ENCODE peak calls at places on chromosomes 16 and 17, in seven cellular contexts. Y is neural progenitor cell, N is MM.1S, C is SK-N-SH, O is GM23338, G is GM23248, P is PC-3. E is an unnamed sample.

GRCh38 chr16:12062343-12063003 is 85.9 kb downstream of the SNX29 start:
- DNase-seq in Y (no peak), N (no peak), C (no peak), O (no peak), G (peak), P (peak), E (peak)

GRCh38 chr16:50733468-50733867 is 8.4 kb upstream of the CYLD start:
- DNase-seq in Y (no peak), N (no peak), C (no peak), O (no peak), G (no peak), P (no peak), E (no peak)

GRCh38 chr17:55588446-55588845 is 77.2 kb upstream of the SMIM36 start:
- DNase-seq in Y (no peak), N (no peak), C (no peak), O (no peak), G (peak), P (peak), E (no peak)

GRCh38 chr17:72134560-72135399 is 14.0 kb downstream of the SOX9 start:
- DNase-seq in Y (no peak), N (no peak), C (no peak), O (no peak), G (peak), P (peak), E (no peak)

GRCh38 chr17:76612977-76613851 is 27.6 kb upstream of the ST6GALNAC2 start:
- DNase-seq in Y (peak), N (no peak), C (no peak), O (peak), G (no peak), P (no peak), E (peak)

GRCh38 chr17:31393749-31394146 is 2.3 kb downstream of the RAB11FIP4 start:
- DNase-seq in Y (no peak), N (no peak), C (no peak), O (no peak), G (no peak), P (no peak), E (no peak)

GRCh38 chr16:56344518-56345405 is 80.6 kb downstream of the AMFR start:
- DNase-seq in Y (no peak), N (no peak), C (no peak), O (no peak), G (no peak), P (peak), E (no peak)

GRCh38 chr17:19958023-19958422 is 19.6 kb downstream of the AKAP10 start:
- DNase-seq in Y (peak), N (no peak), C (peak), O (peak), G (peak), P (peak), E (peak)

GRCh38 chr17:75315541-75316243 is 26.5 kb upstream of the SLC25A19 start:
- DNase-seq in Y (no peak), N (no peak), C (no peak), O (no peak), G (peak), P (no peak), E (no peak)

GRCh38 chr17:7914771-7915610 is 1.1 kb downstream of the RNF227 start:
- DNase-seq in Y (no peak), N (no peak), C (no peak), O (no peak), G (peak), P (peak), E (no peak)

GRCh38 chr17:3034578-3034920 is 28.9 kb downstream of the OR1D5 start:
- DNase-seq in Y (no peak), N (no peak), C (no peak), O (no peak), G (no peak), P (no peak), E (no peak)

GRCh38 chr16:88351521-88352101 is 31.1 kb upstream of the ZNF469 start:
- DNase-seq in Y (no peak), N (no peak), C (peak), O (no peak), G (no peak), P (no peak), E (no peak)

GRCh38 chr16:11824362-11824761 is 27.0 kb downstream of the RSL1D1 start:
- DNase-seq in Y (no peak), N (no peak), C (no peak), O (no peak), G (peak), P (no peak), E (no peak)

GRCh38 chr16:30628628-30629342 is 18.6 kb upstream of the ZNF689 start:
- DNase-seq in Y (peak), N (peak), C (peak), O (peak), G (peak), P (peak), E (peak)

DNA sequence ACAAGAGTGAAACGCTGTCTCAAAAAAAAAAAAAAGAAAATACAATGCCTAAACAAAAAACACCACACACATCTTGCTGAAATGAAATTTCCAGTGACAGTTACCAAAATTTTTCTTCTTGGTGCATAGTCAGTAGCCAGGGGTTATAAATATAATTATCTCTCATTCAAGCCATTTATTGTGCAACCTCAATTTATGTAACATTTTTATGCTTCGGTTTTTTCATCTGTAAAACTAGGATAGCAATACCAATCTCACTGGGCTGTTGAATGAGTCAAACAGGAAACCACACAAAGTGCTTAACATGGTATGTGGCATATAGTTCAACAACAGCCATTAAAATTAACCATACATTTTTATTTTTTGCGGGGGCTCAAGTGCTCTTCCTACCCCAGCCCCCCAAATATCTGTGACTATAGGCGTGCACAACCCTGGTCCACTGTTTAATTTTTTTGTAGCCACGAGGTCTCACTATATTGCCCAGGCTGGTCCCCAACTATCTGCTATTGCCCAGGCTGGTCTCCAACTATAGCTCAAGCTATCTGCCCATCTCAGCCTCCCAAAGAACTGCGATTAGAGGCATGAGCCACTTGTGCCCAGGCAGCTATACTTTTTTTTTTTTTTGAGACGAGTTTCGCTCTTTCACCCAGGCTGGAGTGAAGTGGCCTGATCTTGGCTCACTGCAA is 2.6 kb downstream of the COG4 start:
- DNase-seq in Y (no peak), N (no peak), C (no peak), O (no peak), G (peak), P (peak), E (no peak)
- TF ChIP-seq EZH2phosphoT487 in Y (no peak), N (no peak), C (no peak), O (no peak), G (no peak), P (no peak), E (no peak)

GRCh38 chr17:60767744-60768308 is 90.2 kb downstream of the BCAS3 start:
- DNase-seq in Y (no peak), N (no peak), C (no peak), O (no peak), G (no peak), P (no peak), E (no peak)
- TF ChIP-seq EZH2phosphoT487 in Y (no peak), N (no peak), C (no peak), O (no peak), G (no peak), P (no peak), E (no peak)

DNA sequence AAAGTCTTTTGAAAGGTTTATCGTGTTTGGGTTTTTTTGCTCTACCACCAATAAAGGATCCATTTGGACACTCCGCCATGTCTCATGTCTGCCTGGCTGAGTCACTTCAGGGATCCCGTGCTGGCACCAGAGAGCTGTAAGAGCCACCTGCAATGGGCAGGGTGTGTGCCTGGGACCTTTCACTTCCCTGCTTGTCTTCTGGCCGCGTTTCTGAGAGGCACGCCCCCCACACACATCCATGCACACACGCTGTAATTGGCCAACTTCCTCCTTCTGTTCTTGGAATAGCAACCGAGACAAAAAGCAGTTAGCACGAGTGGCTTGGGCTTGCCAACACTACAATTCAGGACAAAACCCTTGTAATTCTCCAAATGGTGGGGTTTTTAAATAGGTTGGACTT is 9.8 kb upstream of the SOST start:
- DNase-seq in Y (no peak), N (no peak), C (no peak), O (no peak), G (no peak), P (no peak), E (no peak)
- TF ChIP-seq EZH2phosphoT487 in Y (no peak), N (no peak), C (no peak), O (no peak), G (no peak), P (no peak), E (no peak)

GRCh38 chr16:66588981-66589713 is 9.9 kb downstream of the CMTM2 start:
- DNase-seq in Y (peak), N (peak), C (no peak), O (peak), G (peak), P (peak), E (no peak)
- TF ChIP-seq EZH2phosphoT487 in Y (no peak), N (no peak), C (no peak), O (no peak), G (no peak), P (no peak), E (no peak)

DNA sequence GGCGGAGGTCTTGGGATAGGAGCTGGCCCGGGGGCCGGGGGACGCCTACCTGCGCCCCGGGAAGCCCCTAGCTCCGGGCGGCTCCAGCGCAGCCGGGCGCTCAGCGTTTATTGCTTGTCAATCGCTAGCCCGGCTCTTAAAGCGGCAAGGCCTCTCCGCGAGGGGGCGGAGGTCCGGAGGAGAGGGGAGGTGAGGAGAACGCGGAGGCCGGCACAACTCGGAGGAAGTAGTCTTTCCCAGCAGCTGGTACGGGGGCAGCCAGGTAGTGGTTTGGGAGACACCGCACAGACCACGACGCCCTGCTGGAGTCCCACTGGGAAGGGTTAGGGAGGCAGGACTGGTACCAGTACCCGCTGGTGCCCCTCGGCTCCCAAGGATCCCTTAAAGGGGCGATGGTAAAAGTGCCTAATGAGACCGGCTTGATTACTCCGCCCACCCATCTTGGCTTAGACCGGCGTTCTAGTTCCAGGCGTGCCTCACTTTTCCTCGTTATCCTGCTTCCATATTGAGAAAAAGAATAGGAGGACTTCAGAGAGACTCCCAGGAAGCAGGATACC is at the start of gene MPP2:
- DNase-seq in Y (peak), N (no peak), C (peak), O (peak), G (peak), P (peak), E (peak)
- TF ChIP-seq EZH2phosphoT487 in Y (no peak), N (no peak), C (no peak), O (no peak), G (no peak), P (no peak), E (no peak)

E was measured in HCT116.